ENCODE peak calls at places on chromosomes 4 and X, in six cellular contexts. One of them, this sample, is unnamed.
A peak's percentile ranks its signal among the peaks of the same experiment; 100 is the strongest.

GRCh38 chr4:123398151-123398802 is 1.7 kb downstream of the SPRY1 start:
- DNase-seq in IMR-90: peak; percentile 62
- DNase-seq in kidney: peak; percentile 89
- DNase-seq in PC-9: peak; percentile 81
- DNase-seq in ovary: peak; percentile 72
- DNase-seq in upper lobe of right lung: peak; percentile 91
- DNase-seq in this sample: peak; percentile 53

GRCh38 chrX:19883878-19884277 is 3.5 kb downstream of the SH3KBP1 start:
- DNase-seq in ovary: no peak
- DNase-seq in kidney: no peak
- DNase-seq in IMR-90: no peak
- DNase-seq in upper lobe of right lung: no peak
- DNase-seq in PC-9: peak; percentile 70
- DNase-seq in this sample: peak; percentile 61

GRCh38 chr4:142815834-142816233 is 30.3 kb downstream of the INPP4B start:
- DNase-seq in upper lobe of right lung: no peak
- DNase-seq in kidney: no peak
- DNase-seq in PC-9: peak; percentile 34
- DNase-seq in ovary: no peak
- DNase-seq in IMR-90: peak; percentile 70
- DNase-seq in this sample: no peak

GRCh38 chr4:8599091-8599460 is 6.5 kb downstream of the CPZ start:
- DNase-seq in kidney: no peak
- DNase-seq in ovary: no peak
- DNase-seq in PC-9: no peak
- DNase-seq in IMR-90: no peak
- DNase-seq in upper lobe of right lung: no peak
- DNase-seq in this sample: no peak

GRCh38 chr4:126445596-126445995 is 1130.8 kb downstream of the FAT4 start:
- DNase-seq in kidney: no peak
- DNase-seq in PC-9: no peak
- DNase-seq in IMR-90: peak; percentile 46
- DNase-seq in upper lobe of right lung: no peak
- DNase-seq in ovary: no peak
- DNase-seq in this sample: no peak

GRCh38 chrX:75086731-75087195 is 69.3 kb downstream of the ABCB7 start:
- DNase-seq in ovary: no peak
- DNase-seq in IMR-90: no peak
- DNase-seq in kidney: no peak
- DNase-seq in upper lobe of right lung: no peak
- DNase-seq in PC-9: no peak
- DNase-seq in this sample: no peak

GRCh38 chr4:172826866-172827265 is 341.7 kb upstream of the GALNT7 start:
- DNase-seq in kidney: no peak
- DNase-seq in PC-9: no peak
- DNase-seq in IMR-90: no peak
- DNase-seq in ovary: no peak
- DNase-seq in upper lobe of right lung: no peak
- DNase-seq in this sample: no peak

GRCh38 chr4:17024430-17024829 is 126.0 kb upstream of the LDB2 start:
- DNase-seq in kidney: no peak
- DNase-seq in ovary: no peak
- DNase-seq in upper lobe of right lung: no peak
- DNase-seq in PC-9: no peak
- DNase-seq in IMR-90: peak; percentile 51
- DNase-seq in this sample: no peak

GRCh38 chrX:39008554-39008953 is 207.3 kb downstream of the MID1IP1 start:
- DNase-seq in PC-9: no peak
- DNase-seq in kidney: no peak
- DNase-seq in upper lobe of right lung: no peak
- DNase-seq in IMR-90: no peak
- DNase-seq in ovary: no peak
- DNase-seq in this sample: no peak

GRCh38 chr4:104262678-104263077 is 232.0 kb downstream of the CXXC4 start:
- DNase-seq in kidney: no peak
- DNase-seq in PC-9: no peak
- DNase-seq in ovary: no peak
- DNase-seq in upper lobe of right lung: no peak
- DNase-seq in IMR-90: no peak
- DNase-seq in this sample: no peak

GRCh38 chr4:53694666-53695065 is 103.4 kb upstream of the LNX1 start:
- DNase-seq in kidney: no peak
- DNase-seq in PC-9: no peak
- DNase-seq in upper lobe of right lung: no peak
- DNase-seq in IMR-90: no peak
- DNase-seq in ovary: no peak
- DNase-seq in this sample: no peak

DNA sequence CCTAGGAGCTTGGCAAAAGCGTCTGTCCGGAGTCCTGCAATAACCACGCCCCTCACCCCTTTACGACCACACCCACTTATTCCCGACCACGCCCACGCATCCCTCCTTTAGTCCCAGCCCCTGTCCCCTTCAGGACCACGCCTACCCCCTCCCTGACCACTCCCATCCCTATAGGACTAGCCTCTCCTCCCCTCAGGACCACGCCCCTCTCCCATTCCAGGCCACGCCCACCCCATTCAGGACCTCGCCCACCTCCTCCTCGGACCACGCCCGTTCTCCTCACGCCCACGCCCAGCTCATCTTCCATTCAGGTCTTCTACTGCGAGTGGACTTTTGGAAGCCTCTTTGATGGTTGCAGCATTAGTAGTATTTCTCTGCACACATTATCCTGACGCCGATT is 131.2 kb upstream of the STX18 start:
- DNase-seq in upper lobe of right lung: no peak
- DNase-seq in kidney: no peak
- DNase-seq in ovary: no peak
- DNase-seq in PC-9: peak; percentile 43
- DNase-seq in IMR-90: no peak
- DNase-seq in this sample: no peak
- H3K27ac ChIP-seq in upper lobe of right lung: no peak overlapping the region
- H3K27ac ChIP-seq in kidney: no peak overlapping the region
- H3K27ac ChIP-seq in ovary: no peak overlapping the region
- H3K27ac ChIP-seq in PC-9: no peak overlapping the region
- H3K27ac ChIP-seq in IMR-90: no peak overlapping the region
- H3K27ac ChIP-seq in this sample: no peak overlapping the region

GRCh38 chrX:2501246-2502102 is 698 bp upstream of the DHRSX start:
- DNase-seq in upper lobe of right lung: no peak
- DNase-seq in IMR-90: no peak
- DNase-seq in kidney: peak; percentile 80
- DNase-seq in PC-9: no peak
- DNase-seq in ovary: peak; percentile 54
- DNase-seq in this sample: no peak

GRCh38 chrX:2504706-2505332 is 4.0 kb upstream of the DHRSX start:
- DNase-seq in kidney: no peak
- DNase-seq in upper lobe of right lung: no peak
- DNase-seq in PC-9: no peak
- DNase-seq in ovary: no peak
- DNase-seq in IMR-90: no peak
- DNase-seq in this sample: no peak

GRCh38 chrX:2502668-2503519 is 2.1 kb upstream of the DHRSX start:
- DNase-seq in upper lobe of right lung: no peak
- DNase-seq in IMR-90: peak; percentile 18
- DNase-seq in PC-9: peak; percentile 20
- DNase-seq in kidney: no peak
- DNase-seq in ovary: no peak
- DNase-seq in this sample: no peak

GRCh38 chrX:2502120-2502667 is 1.4 kb upstream of the DHRSX start:
- DNase-seq in PC-9: no peak
- DNase-seq in ovary: no peak
- DNase-seq in kidney: no peak
- DNase-seq in upper lobe of right lung: no peak
- DNase-seq in IMR-90: no peak
- DNase-seq in this sample: no peak

DNA sequence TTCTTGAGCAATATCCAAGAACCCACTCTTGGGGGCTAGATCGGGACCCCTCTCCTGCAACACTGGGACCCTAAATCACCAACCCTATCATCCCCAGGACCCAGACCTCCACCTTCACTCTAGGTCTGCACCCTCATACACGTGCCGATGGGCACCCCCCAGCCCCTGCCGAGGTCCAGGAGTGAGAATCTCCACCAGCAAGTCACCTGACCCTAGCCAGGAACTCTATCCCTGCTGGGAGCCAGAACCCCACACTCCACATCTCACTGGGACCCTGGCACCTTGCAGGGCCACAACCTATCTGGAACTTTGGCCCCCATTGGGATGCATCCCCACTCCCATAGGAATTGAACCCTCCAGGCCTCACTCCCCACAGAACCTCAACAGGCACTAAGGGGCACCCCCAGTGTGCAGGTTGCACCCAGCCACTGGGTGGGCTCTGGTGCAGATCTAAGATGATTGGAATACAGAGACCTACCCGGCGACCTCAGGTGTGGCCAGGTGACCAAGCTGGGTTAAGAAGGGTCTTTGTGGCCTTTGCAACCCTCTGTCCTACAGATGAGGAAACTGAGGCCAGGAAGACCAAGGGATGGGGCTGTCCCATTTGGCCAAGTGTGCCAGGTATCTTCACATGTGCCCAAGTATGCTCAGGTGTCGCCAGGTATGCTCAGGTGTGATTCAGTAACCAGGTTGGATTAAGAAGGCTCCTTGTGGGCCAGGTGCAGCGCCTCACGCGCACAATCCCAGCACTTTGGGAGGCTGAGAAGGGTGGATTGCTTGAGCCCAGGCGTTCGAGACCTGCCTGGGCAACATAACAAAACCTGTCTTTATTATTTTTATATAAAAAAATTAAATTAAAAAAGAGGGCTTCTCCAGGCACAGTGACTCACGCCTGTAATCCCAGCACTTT is 3.1 kb upstream of the DHRSX start:
- DNase-seq in upper lobe of right lung: no peak
- DNase-seq in IMR-90: no peak
- DNase-seq in PC-9: no peak
- DNase-seq in ovary: no peak
- DNase-seq in kidney: no peak
- DNase-seq in this sample: no peak
- H3K36me3 ChIP-seq in upper lobe of right lung: no peaks in the 10 kb centered on the region
- H3K36me3 ChIP-seq in IMR-90: no peaks in the 10 kb centered on the region
- H3K36me3 ChIP-seq in PC-9: no peaks in the 10 kb centered on the region
- H3K36me3 ChIP-seq in ovary: no peaks in the 10 kb centered on the region
- H3K36me3 ChIP-seq in kidney: no peaks in the 10 kb centered on the region
- H3K36me3 ChIP-seq in this sample: no peaks in the 10 kb centered on the region

DNA sequence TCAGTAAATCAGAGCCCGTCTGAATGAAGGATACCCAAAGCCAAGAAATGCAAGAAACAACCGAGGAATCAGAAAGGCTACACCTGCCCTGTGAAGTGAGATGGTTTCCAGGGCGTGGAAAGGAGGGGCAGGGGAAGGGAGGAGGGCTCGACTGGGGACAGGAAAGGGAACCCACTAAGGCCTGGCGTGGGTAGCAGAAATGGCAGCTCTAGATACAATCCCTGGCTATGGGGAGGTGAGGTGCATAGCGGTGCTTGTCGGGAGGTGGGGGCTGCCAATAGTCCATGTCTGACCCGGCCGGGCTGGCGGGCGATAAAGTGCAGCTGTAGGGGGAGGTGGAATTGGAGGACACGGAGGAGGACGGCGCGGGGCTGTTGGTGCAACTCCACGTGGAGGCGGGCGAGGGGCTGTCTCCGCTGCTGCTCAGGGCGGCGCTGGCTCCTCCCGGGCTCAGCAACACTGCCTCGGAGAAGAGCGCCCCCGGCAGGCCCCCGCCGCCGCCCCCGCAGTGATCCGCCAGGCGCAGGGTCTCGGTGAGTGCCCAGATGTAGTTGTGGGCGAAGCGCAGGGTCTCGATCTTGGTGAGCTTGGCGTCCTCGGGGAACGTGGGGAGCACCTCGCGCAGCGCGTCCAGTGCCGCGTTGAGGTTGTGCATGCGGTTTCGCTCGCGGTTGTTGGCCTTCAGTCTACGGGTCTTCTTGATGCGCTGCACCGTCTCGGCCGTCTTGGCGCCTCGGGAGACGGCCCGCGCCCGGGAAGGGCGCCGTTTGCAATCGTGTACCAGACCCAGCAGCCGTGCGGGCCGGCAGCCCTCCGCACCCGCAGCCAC is 1.3 kb downstream of the NEUROG2 start:
- DNase-seq in ovary: no peak
- DNase-seq in upper lobe of right lung: no peak
- DNase-seq in kidney: no peak
- DNase-seq in IMR-90: no peak
- DNase-seq in PC-9: no peak
- DNase-seq in this sample: no peak
- H3K4me1 ChIP-seq in ovary: peaks cover 11% of the 10 kb centered on the region
- H3K4me1 ChIP-seq in upper lobe of right lung: peaks cover 43% of the 10 kb centered on the region
- H3K4me1 ChIP-seq in kidney: no peaks in the 10 kb centered on the region
- H3K4me1 ChIP-seq in IMR-90: peaks cover 2% of the 10 kb centered on the region
- H3K4me1 ChIP-seq in PC-9: no peaks in the 10 kb centered on the region
- H3K4me1 ChIP-seq in this sample: peaks cover 57% of the 10 kb centered on the region

GRCh38 chrX:16711219-16712115 is 1.0 kb downstream of the CTPS2 start:
- DNase-seq in upper lobe of right lung: no peak
- DNase-seq in ovary: no peak
- DNase-seq in PC-9: no peak
- DNase-seq in kidney: no peak
- DNase-seq in IMR-90: no peak
- DNase-seq in this sample: no peak
- H3K27ac ChIP-seq in upper lobe of right lung: peak overlapping the region; percentile 81
- H3K27ac ChIP-seq in ovary: peak overlapping the region; percentile 69
- H3K27ac ChIP-seq in PC-9: no peak overlapping the region
- H3K27ac ChIP-seq in kidney: peak overlapping the region; percentile 72
- H3K27ac ChIP-seq in IMR-90: peak overlapping the region; percentile 34
- H3K27ac ChIP-seq in this sample: peak overlapping the region; percentile 47

DNA sequence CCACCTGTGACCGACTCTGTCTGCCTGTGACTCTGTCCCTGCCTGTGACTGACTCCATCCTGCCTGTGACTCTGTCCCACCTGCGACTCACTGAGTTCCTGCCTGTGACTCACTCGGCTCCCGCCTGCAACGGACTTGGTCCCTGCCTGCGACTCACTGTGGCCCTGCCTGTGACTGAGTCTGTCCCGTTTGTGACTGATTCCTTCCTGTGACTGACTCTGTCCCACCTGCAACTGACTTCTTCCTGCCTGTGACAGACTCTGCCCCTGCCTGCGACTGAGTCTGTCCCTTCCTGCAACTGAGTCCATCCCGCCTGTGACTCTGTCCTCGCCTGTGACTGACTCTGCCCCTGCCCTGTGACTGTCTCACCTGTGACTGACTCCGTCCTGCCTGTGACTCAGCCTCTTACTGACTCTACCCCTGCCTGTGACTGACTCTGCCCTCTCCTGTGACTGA is 9.6 kb upstream of the UVSSA start:
- DNase-seq in ovary: no peak
- DNase-seq in IMR-90: peak; percentile 51
- DNase-seq in kidney: peak; percentile 47
- DNase-seq in upper lobe of right lung: no peak
- DNase-seq in PC-9: peak; percentile 68
- DNase-seq in this sample: no peak
- H3K36me3 ChIP-seq in ovary: no peaks in the 10 kb centered on the region
- H3K36me3 ChIP-seq in IMR-90: peaks cover 74% of the 10 kb centered on the region
- H3K36me3 ChIP-seq in kidney: peaks cover 49% of the 10 kb centered on the region
- H3K36me3 ChIP-seq in upper lobe of right lung: peaks cover 66% of the 10 kb centered on the region
- H3K36me3 ChIP-seq in PC-9: peaks cover 26% of the 10 kb centered on the region
- H3K36me3 ChIP-seq in this sample: peaks cover 52% of the 10 kb centered on the region

This sample was measured in CD4-positive, CD25-positive, alpha-beta regulatory T cell.